ENCODE peak calls at places on chromosome 4, in ten cellular contexts. L is left lung; T is tibial artery; E is heart right ventricle; C is GM10248; R is kidney; B is CD4-positive, alpha-beta T cell; Z is natural killer cell; J is endothelial cell; O is coronary artery. X is an unnamed sample.

GRCh38 chr4:62560858-62561257 is 1360.7 kb downstream of the ADGRL3 start:
- DNase-seq in L (no peak), T (no peak), E (no peak), C (no peak), R (no peak), B (no peak), Z (no peak), J (no peak), O (no peak), X (no peak)

GRCh38 chr4:24850669-24851068 is 55.3 kb downstream of the SOD3 start:
- DNase-seq in L (no peak), T (peak; percentile 81), E (no peak), C (no peak), R (no peak), B (no peak), Z (no peak), J (no peak), O (no peak), X (no peak)

GRCh38 chr4:52421811-52422213 is 237.3 kb downstream of the USP46 start:
- DNase-seq in L (no peak), T (no peak), E (no peak), C (no peak), R (no peak), B (no peak), Z (no peak), J (no peak), O (no peak), X (no peak)

GRCh38 chr4:155539746-155540145 is 126.9 kb upstream of the GUCY1A1 start:
- DNase-seq in L (no peak), T (no peak), E (no peak), C (no peak), R (no peak), B (no peak), Z (no peak), J (no peak), O (no peak), X (no peak)

GRCh38 chr4:48275247-48275646 is 5.6 kb upstream of the TEC start:
- DNase-seq in L (no peak), T (no peak), E (no peak), C (peak; percentile 33), R (no peak), B (no peak), Z (no peak), J (peak; percentile 20), O (no peak), X (no peak)

GRCh38 chr4:10180603-10180926 is 64.0 kb upstream of the WDR1 start:
- DNase-seq in L (no peak), T (no peak), E (no peak), C (no peak), R (no peak), B (no peak), Z (no peak), J (no peak), O (no peak), X (no peak)

GRCh38 chr4:36323801-36324419 is 42.5 kb downstream of the DTHD1 start:
- DNase-seq in L (no peak), T (no peak), E (no peak), C (no peak), R (no peak), B (no peak), Z (no peak), J (no peak), O (no peak), X (no peak)

GRCh38 chr4:37243722-37244582 is 591 bp upstream of the NWD2 start:
- DNase-seq in L (peak; percentile 62), T (no peak), E (peak; percentile 6), C (peak; percentile 12), R (no peak), B (no peak), Z (no peak), J (peak; percentile 31), O (no peak), X (no peak)

GRCh38 chr4:182575225-182575624 is 332.0 kb downstream of the TENM3 start:
- DNase-seq in L (no peak), T (no peak), E (no peak), C (no peak), R (no peak), B (no peak), Z (no peak), J (no peak), O (no peak), X (no peak)

GRCh38 chr4:80243274-80244018 is 23.0 kb upstream of the FGF5 start:
- DNase-seq in L (no peak), T (no peak), E (no peak), C (no peak), R (no peak), B (no peak), Z (no peak), J (no peak), O (no peak), X (no peak)

DNA sequence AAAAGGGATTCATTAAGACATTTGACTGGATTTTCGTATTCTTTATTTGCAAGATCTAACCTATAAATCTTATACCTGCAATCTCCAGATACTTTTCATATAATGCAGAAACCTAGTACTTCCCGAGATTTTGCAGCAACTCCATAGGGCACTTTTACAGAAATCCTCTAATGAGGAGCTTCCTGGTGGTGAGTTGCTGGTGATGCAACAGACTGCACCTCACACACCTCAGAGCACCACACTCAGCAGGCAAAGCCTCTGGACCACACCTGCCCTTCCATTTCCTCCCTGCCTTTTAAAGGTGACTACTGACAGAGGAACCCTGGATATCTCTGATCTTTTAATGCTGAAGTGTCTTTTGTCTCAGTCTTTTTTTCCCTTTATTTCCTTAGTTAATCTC is 289.4 kb downstream of the TRAM1L1 start:
- DNase-seq in L (no peak), T (no peak), E (no peak), C (no peak), R (no peak), B (no peak), Z (no peak), J (no peak), O (no peak), X (no peak)
- TF ChIP-seq CTCF in L (no peak), T (no peak), E (no peak), C (no peak), R (no peak), B (no peak), Z (no peak), J (peak; percentile 23), O (no peak), X (no peak)

GRCh38 chr4:119297795-119298194 is 24.1 kb downstream of the FABP2 start:
- DNase-seq in L (no peak), T (no peak), E (no peak), C (no peak), R (no peak), B (no peak), Z (no peak), J (no peak), O (no peak), X (no peak)

GRCh38 chr4:119299221-119300071 is 22.5 kb downstream of the FABP2 start:
- DNase-seq in L (no peak), T (no peak), E (no peak), C (peak; percentile 48), R (no peak), B (no peak), Z (no peak), J (no peak), O (no peak), X (no peak)

GRCh38 chr4:119300072-119300387 is 21.9 kb downstream of the FABP2 start:
- DNase-seq in L (peak; percentile 53), T (peak; percentile 78), E (peak; percentile 21), C (no peak), R (peak; percentile 72), B (peak; percentile 19), Z (no peak), J (peak; percentile 34), O (peak; percentile 84), X (peak; percentile 27)

GRCh38 chr4:119302073-119302832 is 19.7 kb downstream of the FABP2 start:
- DNase-seq in L (no peak), T (no peak), E (no peak), C (no peak), R (no peak), B (no peak), Z (no peak), J (no peak), O (no peak), X (no peak)

DNA sequence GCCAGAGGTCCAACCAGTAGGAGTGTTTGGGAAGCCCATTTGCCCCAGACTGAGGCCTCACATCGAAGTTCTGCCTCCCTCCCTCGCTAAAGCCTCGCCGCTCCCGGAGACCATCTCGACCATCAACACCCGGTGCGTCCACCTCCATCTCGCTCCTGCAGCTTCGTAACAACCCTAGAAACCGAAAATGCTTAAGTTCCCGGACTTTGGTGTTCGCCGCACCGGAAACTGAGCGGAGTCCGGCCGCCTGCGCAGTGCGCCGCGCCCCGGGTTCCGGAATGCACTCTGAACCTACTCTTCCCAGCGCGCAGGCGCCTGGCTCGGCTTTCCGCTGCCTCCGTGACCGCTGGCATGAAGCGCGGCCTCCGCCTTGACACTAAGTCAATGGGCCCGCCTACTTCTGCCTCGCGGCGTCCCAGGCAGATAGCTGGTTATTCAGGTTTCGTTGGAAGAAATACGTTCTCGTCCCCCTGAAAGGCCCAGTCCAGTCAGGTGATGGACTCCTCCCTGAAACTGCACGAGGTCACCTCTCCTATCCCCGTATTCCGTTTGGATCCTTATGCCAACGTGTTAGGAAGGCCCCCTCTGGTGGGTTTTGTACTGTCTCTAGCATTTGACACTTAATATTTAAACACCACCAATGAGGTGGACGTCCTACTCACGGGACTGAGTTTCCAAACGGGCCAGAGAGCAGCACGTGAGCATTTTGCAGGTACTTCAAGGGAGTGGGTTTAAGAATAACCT is 21.4 kb downstream of the FABP2 start:
- DNase-seq in L (peak; percentile 99), T (peak; percentile 97), E (peak; percentile 96), C (peak; percentile 93), R (peak; percentile 98), B (peak; percentile 83), Z (peak; percentile 89), J (peak; percentile 93), O (peak; percentile 96), X (peak; percentile 82)
- TF ChIP-seq CTCF in L (no peak), T (no peak), E (no peak), C (no peak), R (no peak), B (no peak), Z (no peak), J (no peak), O (no peak), X (peak; percentile 18)

GRCh38 chr4:89755210-89755609 is 81.8 kb downstream of the SNCA start:
- DNase-seq in L (no peak), T (no peak), E (no peak), C (no peak), R (no peak), B (no peak), Z (no peak), J (no peak), O (no peak), X (no peak)
- TF ChIP-seq CTCF in L (no peak), T (no peak), E (no peak), C (no peak), R (no peak), B (no peak), Z (no peak), J (no peak), O (no peak), X (no peak)

DNA sequence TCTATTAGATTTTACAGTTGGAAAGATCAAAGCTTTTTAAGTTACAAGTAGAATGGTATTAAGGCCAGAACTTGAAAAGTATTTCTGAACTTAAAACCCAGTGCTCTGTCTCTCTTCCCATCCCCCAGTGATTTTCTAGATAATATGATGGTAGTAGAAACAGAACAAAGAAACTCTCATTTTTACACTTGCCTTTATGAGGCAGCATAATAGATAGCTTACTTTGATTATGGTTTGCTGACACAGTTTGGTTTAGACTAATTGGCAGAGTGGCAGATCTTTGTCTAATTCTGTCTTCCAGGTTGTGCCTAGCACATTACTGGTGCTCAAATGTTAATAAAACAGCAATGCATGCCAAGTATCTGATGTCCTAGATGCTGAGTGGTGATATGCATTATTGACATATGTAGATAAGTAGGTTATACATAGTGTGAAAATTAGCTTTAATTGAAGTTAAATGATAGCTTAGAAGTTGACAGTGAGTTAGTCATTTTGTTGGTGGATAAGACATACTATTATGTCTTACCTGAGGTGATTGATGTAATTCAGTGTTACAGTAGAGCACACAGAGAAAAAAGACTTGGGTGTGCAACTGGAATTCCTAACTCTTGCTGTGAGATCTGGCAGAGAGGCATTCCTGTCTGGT is 4.3 kb upstream of the RAPGEF2 start:
- DNase-seq in L (no peak), T (no peak), E (no peak), C (no peak), R (no peak), B (no peak), Z (no peak), J (no peak), O (no peak), X (no peak)
- TF ChIP-seq CTCF in L (no peak), T (no peak), E (no peak), C (no peak), R (no peak), B (no peak), Z (no peak), J (no peak), O (no peak), X (no peak)